ENCODE peak calls at places on chromosomes 16 and 17, in ten cellular contexts. M is GM23338; R is aorta; A is neuronal stem cell; H is RWPE1; C is Karpas-422; W is ovary; V is cardiac muscle cell; B is body of pancreas; Q is CD8-positive, alpha-beta T cell. Y is an unnamed sample.

GRCh38 chr16:3092501-3092991 is 6.5 kb downstream of the ZSCAN10 start:
- DNase-seq in A (no peak), Q (no peak), R (no peak), H (no peak), C (peak), W (no peak), M (no peak), B (no peak), V (no peak), Y (no peak)

GRCh38 chr16:24255446-24256352 is at the start of gene CACNG3:
- DNase-seq in A (peak), W (peak), C (peak), M (peak), H (peak), B (peak), Q (peak), R (peak), V (peak), Y (peak)

GRCh38 chr16:12678983-12679382 is 124.7 kb downstream of the CPPED1 start:
- DNase-seq in B (no peak), H (no peak), C (no peak), W (no peak), V (no peak), M (no peak), Q (no peak), A (no peak), R (no peak), Y (no peak)

GRCh38 chr17:10141436-10141835 is 57.0 kb downstream of the GAS7 start:
- DNase-seq in A (no peak), V (no peak), H (no peak), Q (no peak), M (no peak), B (no peak), R (peak), C (no peak), W (no peak), Y (no peak)

GRCh38 chr17:65593092-65593869 is 31.8 kb upstream of the AXIN2 start:
- DNase-seq in A (no peak), B (no peak), W (no peak), H (no peak), V (no peak), M (no peak), R (no peak), Q (peak), C (no peak), Y (no peak)

GRCh38 chr16:73056383-73056782 is 8.5 kb upstream of the ZFHX3 start:
- DNase-seq in B (no peak), M (peak), Q (no peak), R (peak), H (no peak), A (no peak), V (peak), C (no peak), W (no peak), Y (no peak)

GRCh38 chr17:81094744-81095607 is 60.0 kb downstream of the BAIAP2 start:
- DNase-seq in H (peak), W (peak), Q (peak), V (peak), A (peak), C (peak), B (peak), R (peak), M (peak), Y (peak)

GRCh38 chr16:884232-884631 is 83.7 kb upstream of the GNG13 start:
- DNase-seq in W (no peak), M (no peak), Q (no peak), H (no peak), C (no peak), A (no peak), R (no peak), B (no peak), V (no peak), Y (no peak)

GRCh38 chr17:49575524-49576120 is at the start of gene NXPH3:
- DNase-seq in R (peak), W (peak), V (peak), A (peak), C (no peak), H (peak), M (peak), B (peak), Q (peak), Y (no peak)

GRCh38 chr17:43840814-43841213 is 6.2 kb upstream of the CD300LG start:
- DNase-seq in C (no peak), Q (no peak), M (peak), V (peak), B (no peak), A (no peak), R (no peak), H (no peak), W (no peak), Y (no peak)

GRCh38 chr16:1870365-1871082 is 1.4 kb downstream of the MEIOB start:
- DNase-seq in Q (no peak), C (no peak), M (no peak), H (peak), V (peak), A (no peak), W (no peak), R (peak), B (peak), Y (no peak)

GRCh38 chr16:24478401-24478800 is 61.0 kb upstream of the RBBP6 start:
- DNase-seq in M (no peak), H (no peak), A (no peak), R (no peak), Q (no peak), C (peak), W (no peak), B (no peak), V (no peak), Y (no peak)

GRCh38 chr17:49359990-49360795 is 1.9 kb downstream of the ZNF652 start:
- DNase-seq in W (no peak), R (no peak), M (no peak), V (no peak), C (no peak), A (no peak), Q (no peak), H (no peak), B (no peak), Y (no peak)

GRCh38 chr17:37717627-37718382 is 27.1 kb downstream of the HNF1B start:
- DNase-seq in Q (no peak), W (no peak), H (no peak), B (no peak), A (no peak), V (peak), M (no peak), C (no peak), R (no peak), Y (no peak)

GRCh38 chr17:55624789-55625433 is 97.8 kb downstream of the TMEM100 start:
- DNase-seq in Q (no peak), C (no peak), W (no peak), R (no peak), H (no peak), A (no peak), V (no peak), M (no peak), B (no peak), Y (no peak)

GRCh38 chr17:80263253-80264047 is 2.8 kb downstream of the RNF213 start:
- DNase-seq in B (peak), W (peak), M (peak), H (peak), R (peak), V (peak), A (no peak), Q (peak), C (peak), Y (no peak)

DNA sequence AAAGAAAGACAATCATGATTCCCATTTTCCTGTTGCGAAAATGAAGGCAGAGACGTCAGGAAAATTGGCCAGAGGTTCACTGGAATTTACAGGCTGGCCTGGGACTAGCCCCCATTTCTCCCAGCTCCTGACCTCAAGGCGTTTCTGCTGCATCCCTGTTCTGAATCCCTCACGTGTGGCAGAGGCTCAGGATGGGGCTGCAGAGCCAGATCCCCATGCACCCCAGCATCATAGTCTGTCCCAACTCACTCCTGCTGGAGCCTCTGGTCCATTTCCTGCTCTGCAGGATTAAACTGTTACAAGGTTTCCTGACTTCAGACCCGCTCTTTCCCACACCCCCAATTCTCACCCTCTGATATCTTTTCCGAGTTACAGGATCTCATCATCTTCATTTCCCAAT is 2.9 kb downstream of the GPRC5B start:
- DNase-seq in M (no peak), R (no peak), W (no peak), V (no peak), H (no peak), Q (no peak), C (no peak), B (no peak), A (no peak), Y (no peak)
- H3K27ac ChIP-seq in M (peak), R (no peak), W (no peak), V (no peak), H (no peak), Q (no peak), C (no peak), B (peak), A (no peak), Y (peak)

GRCh38 chr17:45430738-45431530 is 1.7 kb downstream of the ARHGAP27 start:
- DNase-seq in M (peak), Q (no peak), V (peak), C (no peak), H (peak), W (no peak), A (no peak), R (peak), B (peak), Y (no peak)

GRCh38 chr17:45428954-45429337 is 3.7 kb downstream of the ARHGAP27 start:
- DNase-seq in M (peak), C (peak), W (no peak), H (no peak), Q (no peak), A (no peak), B (no peak), V (no peak), R (peak), Y (no peak)

GRCh38 chr17:45430006-45430737 is 2.5 kb downstream of the ARHGAP27 start:
- DNase-seq in C (no peak), V (no peak), H (no peak), R (no peak), M (peak), B (no peak), A (no peak), W (no peak), Q (no peak), Y (no peak)

GRCh38 chr17:45428050-45428953 is 4.4 kb downstream of the ARHGAP27 start:
- DNase-seq in Q (peak), R (peak), B (peak), V (peak), A (no peak), M (peak), W (peak), C (peak), H (peak), Y (peak)

DNA sequence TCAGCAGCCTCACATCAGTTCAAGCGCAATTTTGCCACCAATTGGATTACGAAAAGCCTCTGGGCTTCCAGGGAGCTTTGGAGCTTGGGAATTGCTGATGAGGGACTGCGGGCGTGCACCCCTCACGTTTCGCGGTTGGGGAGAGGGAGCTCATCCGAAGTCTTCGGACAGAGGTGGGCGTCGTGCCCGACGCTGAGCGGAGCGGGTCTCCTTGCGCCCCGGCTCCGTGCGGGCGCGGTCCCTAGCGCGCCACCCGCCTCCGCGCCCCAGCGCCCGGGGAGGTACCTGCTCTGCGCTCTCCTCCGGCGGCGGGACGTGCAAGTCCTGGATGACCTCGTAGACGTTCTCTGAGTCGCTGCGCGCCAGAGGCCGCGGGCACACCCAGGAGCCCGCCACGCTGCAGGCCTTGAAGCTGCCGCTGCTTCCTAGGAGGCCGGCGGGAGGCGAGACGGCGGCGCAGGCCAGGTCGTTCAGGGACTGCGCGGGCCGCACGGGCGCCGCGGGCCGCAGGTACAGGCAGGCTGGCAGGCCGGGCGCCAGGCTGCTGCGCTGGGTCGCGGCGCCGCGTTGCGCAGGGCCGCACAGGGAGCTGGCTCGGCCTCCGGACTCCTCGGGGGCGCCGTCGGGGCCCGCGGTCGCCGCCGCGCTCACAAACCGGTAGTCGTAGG is 3.2 kb downstream of the ARHGAP27 start:
- DNase-seq in W (no peak), M (peak), R (peak), B (no peak), V (no peak), H (no peak), Q (no peak), C (no peak), A (no peak), Y (no peak)
- H3K27ac ChIP-seq in W (no peak), M (no peak), R (no peak), B (no peak), V (no peak), H (peak), Q (no peak), C (peak), A (no peak), Y (no peak)

GRCh38 chr16:68155425-68155824 is 70.3 kb downstream of the NFATC3 start:
- DNase-seq in M (no peak), A (no peak), Q (no peak), B (no peak), H (no peak), V (no peak), W (no peak), R (no peak), C (no peak), Y (no peak)
- H3K27ac ChIP-seq in M (no peak), A (no peak), Q (no peak), B (no peak), H (no peak), V (no peak), W (no peak), R (no peak), C (no peak), Y (no peak)

GRCh38 chr17:76536511-76537287 is 810 bp downstream of the CYGB start:
- DNase-seq in M (peak), H (no peak), W (no peak), Q (no peak), R (no peak), C (no peak), B (no peak), A (no peak), V (no peak), Y (no peak)
- H3K27ac ChIP-seq in M (no peak), H (peak), W (peak), Q (no peak), R (no peak), C (no peak), B (no peak), A (no peak), V (no peak), Y (no peak)

DNA sequence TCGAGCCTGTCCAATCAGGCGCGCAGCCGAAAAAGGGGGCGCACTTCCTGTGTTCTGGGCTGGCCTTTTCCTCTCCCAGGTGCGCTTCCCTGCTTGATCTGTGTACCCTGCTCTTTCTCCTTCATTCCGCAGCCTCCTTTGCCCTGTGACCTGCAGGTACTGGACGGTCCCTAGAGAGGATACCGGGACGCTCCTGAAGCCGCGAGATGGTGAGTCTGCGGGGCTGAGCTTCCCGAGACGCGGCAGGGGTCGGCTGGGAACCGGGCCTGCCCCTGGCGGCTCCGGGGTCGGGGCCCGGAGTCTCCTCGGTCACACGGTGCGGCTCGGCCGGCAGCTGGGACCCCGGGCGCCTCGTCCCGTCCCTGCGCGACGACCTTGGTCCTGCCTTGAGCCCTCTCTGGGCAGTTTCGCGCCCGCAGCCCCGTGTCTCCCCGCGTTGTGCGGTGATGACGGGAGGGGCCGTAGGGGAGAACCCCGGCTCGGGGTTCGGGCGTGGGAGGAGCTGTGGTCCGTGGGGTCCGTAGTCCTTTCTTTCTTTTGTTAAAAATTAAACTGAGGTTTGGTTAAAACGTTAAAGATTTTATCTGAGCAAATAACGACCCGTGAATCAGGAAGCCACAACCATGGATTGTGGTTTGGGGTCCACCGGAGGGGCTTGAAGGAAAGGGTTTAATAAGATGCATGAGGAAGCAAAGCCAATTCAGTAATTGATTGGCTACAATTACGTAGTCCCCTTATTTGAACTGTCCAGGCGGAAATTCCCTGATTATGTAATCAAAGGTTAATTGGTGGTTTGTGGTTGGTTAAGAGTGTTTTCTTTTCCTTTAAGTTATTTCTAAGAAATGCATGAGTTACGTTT is 172.8 kb upstream of the ZNF267 start:
- DNase-seq in A (peak), R (peak), H (no peak), B (peak), C (peak), V (peak), Q (peak), M (peak), W (peak), Y (peak)
- H3K27ac ChIP-seq in A (no peak), R (no peak), H (peak), B (peak), C (peak), V (no peak), Q (peak), M (no peak), W (no peak), Y (no peak)

GRCh38 chr16:81711609-81712329 is 67.3 kb upstream of the PLCG2 start:
- DNase-seq in V (peak), C (no peak), Q (no peak), A (no peak), R (peak), M (peak), H (peak), B (peak), W (peak), Y (no peak)
- H3K27ac ChIP-seq in V (no peak), C (no peak), Q (no peak), A (no peak), R (no peak), M (peak), H (peak), B (no peak), W (peak), Y (no peak)

DNA sequence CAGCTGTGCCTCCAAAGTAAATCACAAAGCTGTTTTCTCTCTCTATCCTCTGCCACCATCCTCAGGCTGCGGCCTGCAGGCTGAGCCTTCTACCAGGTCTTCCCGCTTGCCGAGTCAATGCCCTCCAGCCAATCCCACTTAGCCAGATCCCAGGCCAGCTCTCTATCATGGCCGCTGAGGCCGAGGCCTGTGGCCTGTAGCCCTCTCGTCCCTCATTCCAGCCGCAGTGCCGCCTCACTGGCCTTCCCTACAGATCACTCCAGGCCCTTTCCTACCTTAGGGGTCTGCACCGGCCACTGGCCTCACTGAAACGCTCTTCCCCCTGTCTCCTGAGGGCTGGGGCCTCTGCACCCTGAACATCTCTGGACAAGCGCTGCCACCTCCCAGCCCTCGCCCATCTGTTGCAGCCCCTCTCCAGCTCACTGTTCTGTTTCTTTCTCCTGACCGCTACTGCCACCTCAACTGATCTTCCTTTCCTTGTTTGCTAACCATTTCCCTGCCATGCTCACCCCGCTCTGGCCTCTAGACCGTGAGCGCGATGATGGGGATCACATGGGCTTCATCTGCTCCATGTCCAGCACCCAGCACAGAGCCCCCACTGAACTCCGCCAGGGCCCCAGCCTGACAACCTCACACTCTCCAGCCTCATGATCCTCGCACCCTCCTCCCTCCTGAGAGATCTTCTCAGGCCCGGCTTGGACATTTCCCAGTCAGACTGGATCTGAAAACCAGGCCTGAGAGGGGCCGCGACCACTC is 8.5 kb downstream of the KNOP1 start:
- DNase-seq in Q (no peak), C (no peak), V (no peak), R (no peak), W (no peak), B (no peak), H (no peak), M (no peak), A (no peak), Y (no peak)
- H3K27ac ChIP-seq in Q (no peak), C (no peak), V (no peak), R (no peak), W (no peak), B (no peak), H (no peak), M (peak), A (peak), Y (peak)

Y was measured in caudate nucleus.